ENCODE peak calls at places on chromosomes 5 and 9, in five cellular contexts. D is T-helper 17 cell, C is uterus, X is ascending aorta, N is BE2C. A is an unnamed sample.

GRCh38 chr5:86118542-86118941 is 499.2 kb upstream of the COX7C start:
- DNase-seq in X (no peak), N (no peak), D (no peak), C (no peak), A (no peak)

GRCh38 chr9:128104171-128104618 is 23.3 kb downstream of the PTGES2 start:
- DNase-seq in D (no peak), X (no peak), N (no peak), C (no peak), A (no peak)

GRCh38 chr5:66701244-66701643 is 105.1 kb downstream of the MAST4 start:
- DNase-seq in C (no peak), D (no peak), N (no peak), X (no peak), A (no peak)

GRCh38 chr9:2729003-2729402 is 11.7 kb downstream of the KCNV2 start:
- DNase-seq in D (no peak), N (no peak), C (no peak), X (no peak), A (no peak)

GRCh38 chr9:126705767-126706697 is 92.3 kb downstream of the LMX1B start:
- DNase-seq in N (peak), C (peak), X (peak), D (peak), A (no peak)

GRCh38 chr5:41128291-41128690 is 57.1 kb upstream of the MROH2B start:
- DNase-seq in X (no peak), D (no peak), N (no peak), C (no peak), A (no peak)

GRCh38 chr9:34929506-34930102 is 28.5 kb upstream of the PHF24 start:
- DNase-seq in C (no peak), X (no peak), N (peak), D (no peak), A (no peak)

GRCh38 chr5:74127377-74128338 is 501.7 kb downstream of the ARHGEF28 start:
- DNase-seq in N (peak), D (no peak), C (no peak), X (no peak), A (peak)

GRCh38 chr9:137606005-137606601 is 617 bp downstream of the ARRDC1 start:
- DNase-seq in N (peak), X (no peak), D (no peak), C (no peak), A (no peak)

GRCh38 chr9:91207889-91208651 is 153.6 kb downstream of the AUH start:
- DNase-seq in D (no peak), N (no peak), X (no peak), C (no peak), A (no peak)

GRCh38 chr5:68288756-68289134 is 73.2 kb downstream of the PIK3R1 start:
- DNase-seq in X (no peak), D (no peak), C (no peak), N (peak), A (no peak)

GRCh38 chr5:115558388-115558956 is 13.9 kb upstream of the FEM1C start:
- DNase-seq in N (no peak), X (no peak), C (no peak), D (no peak), A (no peak)

GRCh38 chr5:2302169-2302568 is 419.4 kb upstream of the IRX4 start:
- DNase-seq in N (no peak), D (no peak), X (peak), C (no peak), A (no peak)

GRCh38 chr5:60586307-60586901 is 113.6 kb downstream of the DEPDC1B start:
- DNase-seq in N (no peak), X (no peak), C (no peak), D (no peak), A (no peak)

GRCh38 chr5:24630925-24631324 is 13.9 kb downstream of the CDH10 start:
- DNase-seq in X (no peak), N (no peak), C (no peak), D (no peak), A (no peak)

GRCh38 chr9:110213413-110214044 is 5.6 kb upstream of the C9orf152 start:
- DNase-seq in C (no peak), X (no peak), N (no peak), D (no peak), A (no peak)

GRCh38 chr5:86679529-86679928 is 61.8 kb downstream of the COX7C start:
- DNase-seq in N (peak), D (no peak), C (no peak), X (peak), A (no peak)

GRCh38 chr9:78354324-78354973 is 57.5 kb downstream of the PSAT1 start:
- DNase-seq in N (no peak), C (no peak), X (no peak), D (no peak), A (no peak)

GRCh38 chr5:7877851-7878250 is 8.9 kb downstream of the MTRR start:
- DNase-seq in X (no peak), N (no peak), D (no peak), C (no peak), A (no peak)

GRCh38 chr5:175887463-175887862 is 16.1 kb downstream of the CPLX2 start:
- DNase-seq in X (no peak), D (no peak), C (no peak), N (no peak), A (no peak)

GRCh38 chr5:111584651-111585050 is 72.3 kb upstream of the STARD4 start:
- DNase-seq in N (no peak), D (no peak), C (no peak), X (no peak), A (no peak)

GRCh38 chr9:133360400-133361393 is 4.3 kb downstream of the SURF2 start:
- DNase-seq in D (no peak), C (no peak), X (no peak), N (no peak), A (no peak)

GRCh38 chr5:120749737-120750136 is 285.6 kb downstream of the PRR16 start:
- DNase-seq in N (no peak), X (no peak), C (no peak), D (no peak), A (no peak)

GRCh38 chr9:120038342-120038741 is 541.6 kb downstream of the CDK5RAP2 start:
- DNase-seq in C (no peak), X (no peak), D (no peak), N (no peak), A (no peak)

GRCh38 chr9:81724242-81724889 is 35.0 kb upstream of the TLE1 start:
- DNase-seq in N (no peak), X (no peak), C (peak), D (no peak), A (no peak)

GRCh38 chr9:713046-713445 is 128.5 kb upstream of the DMRT1 start:
- DNase-seq in D (no peak), C (no peak), N (no peak), X (peak), A (no peak)

GRCh38 chr9:86097510-86098224 is 1.7 kb downstream of the GOLM1 start:
- DNase-seq in N (no peak), C (no peak), X (no peak), D (no peak), A (no peak)

GRCh38 chr5:36734422-36734821 is 128.0 kb downstream of the SLC1A3 start:
- DNase-seq in C (no peak), N (no peak), D (no peak), X (no peak), A (no peak)

GRCh38 chr5:11890777-11891176 is 13.5 kb downstream of the CTNND2 start:
- DNase-seq in C (no peak), N (no peak), D (no peak), X (no peak), A (no peak)